ENCODE peak calls at places on chromosomes 13 and 19, in five cellular contexts. G is OCI-LY7, Z is fibroblast of the aortic adventitia, K is WERI-Rb-1, X is bronchial epithelial cell. P is an unnamed sample.
A peak's percentile ranks its signal among the peaks of the same experiment; 100 is the strongest.

GRCh38 chr13:93080587-93080986 is 146.0 kb upstream of the GPC6 start:
- DNase-seq in X (peak; percentile 33), G (no peak), Z (peak; percentile 67), K (no peak), P (no peak)

GRCh38 chr19:44925114-44925891 is 10.9 kb downstream of the APOC1 start:
- DNase-seq in X (no peak), G (no peak), K (no peak), Z (peak; percentile 58), P (no peak)

GRCh38 chr19:45323671-45324081 is 1.0 kb upstream of the CKM start:
- DNase-seq in G (no peak), Z (no peak), X (no peak), K (no peak), P (no peak)

GRCh38 chr19:1914826-1915341 is 9.7 kb downstream of the ADAT3 start:
- DNase-seq in G (no peak), X (no peak), Z (no peak), K (no peak), P (no peak)

GRCh38 chr19:55579766-55580621 is 654 bp downstream of the ZNF579 start:
- DNase-seq in Z (peak; percentile 34), K (peak; percentile 27), X (no peak), G (peak; percentile 46), P (peak; percentile 70)

GRCh38 chr19:16957151-16957662 is 68.4 kb downstream of the F2RL3 start:
- DNase-seq in G (no peak), Z (peak; percentile 52), K (no peak), X (peak; percentile 33), P (no peak)

GRCh38 chr19:6092329-6093286 is 17.7 kb downstream of the RFX2 start:
- DNase-seq in Z (peak; percentile 87), K (peak; percentile 55), X (peak; percentile 98), G (no peak), P (no peak)

GRCh38 chr19:32866061-32866460 is 3.5 kb downstream of the SLC7A9 start:
- DNase-seq in X (no peak), K (no peak), Z (no peak), G (no peak), P (no peak)

GRCh38 chr13:73596382-73596781 is 537.6 kb downstream of the KLF5 start:
- DNase-seq in G (no peak), Z (no peak), K (no peak), X (no peak), P (no peak)

GRCh38 chr19:35975608-35976214 is 19.3 kb upstream of the SDHAF1 start:
- DNase-seq in G (no peak), X (no peak), Z (peak; percentile 27), K (no peak), P (peak; percentile 64)

GRCh38 chr19:33416307-33417215 is 43.1 kb downstream of the CEBPG start:
- DNase-seq in G (peak; percentile 66), K (peak; percentile 86), Z (peak; percentile 58), X (peak; percentile 59), P (peak; percentile 88)

GRCh38 chr13:111187879-111188643 is 73.0 kb downstream of the ARHGEF7 start:
- DNase-seq in K (no peak), G (no peak), Z (peak; percentile 21), X (peak; percentile 74), P (no peak)

GRCh38 chr13:51935326-51936171 is 73.8 kb downstream of the CCDC70 start:
- DNase-seq in K (peak; percentile 43), G (no peak), X (peak; percentile 20), Z (no peak), P (no peak)

GRCh38 chr13:75800545-75800944 is 164.4 kb downstream of the LMO7 start:
- DNase-seq in X (no peak), K (no peak), Z (no peak), G (no peak), P (no peak)

GRCh38 chr19:751501-752341 is 809 bp downstream of the MISP start:
- DNase-seq in G (no peak), Z (peak; percentile 81), K (no peak), X (peak; percentile 86), P (no peak)

GRCh38 chr19:19226663-19227062 is 14.9 kb downstream of the NCAN start:
- DNase-seq in Z (no peak), X (no peak), K (no peak), G (no peak), P (no peak)

GRCh38 chr13:87498681-87499080 is 172.5 kb upstream of the SLITRK5 start:
- DNase-seq in G (peak; percentile 16), Z (no peak), X (peak; percentile 7), K (no peak), P (no peak)

GRCh38 chr13:112769615-112770014 is 79.8 kb downstream of the ATP11A start:
- DNase-seq in Z (no peak), X (no peak), K (no peak), G (no peak), P (no peak)

GRCh38 chr19:50676625-50677197 is 27.5 kb downstream of the C19orf81 start:
- DNase-seq in K (no peak), Z (no peak), G (no peak), X (no peak), P (no peak)

GRCh38 chr13:95641291-95641811 is 3.2 kb downstream of the DZIP1 start:
- DNase-seq in G (no peak), Z (no peak), K (no peak), X (no peak), P (no peak)

GRCh38 chr19:48194041-48194871 is 23.8 kb downstream of the ZSWIM9 start:
- DNase-seq in G (peak; percentile 56), Z (peak; percentile 19), X (no peak), K (peak; percentile 16), P (peak; percentile 56)

GRCh38 chr19:55676889-55677505 is 2.0 kb downstream of the EPN1 start:
- DNase-seq in Z (no peak), G (no peak), K (no peak), X (peak; percentile 65), P (no peak)

GRCh38 chr19:30001794-30002193 is 59.8 kb downstream of the URI1 start:
- DNase-seq in Z (no peak), X (peak; percentile 3), K (no peak), G (peak; percentile 6), P (no peak)

GRCh38 chr13:98565726-98566577 is 11.0 kb downstream of the STK24 start:
- DNase-seq in Z (peak; percentile 43), K (peak; percentile 9), X (no peak), G (peak; percentile 19), P (no peak)

GRCh38 chr13:30255696-30256095 is 51.7 kb downstream of the KATNAL1 start:
- DNase-seq in K (no peak), Z (peak; percentile 34), X (peak; percentile 13), G (no peak), P (no peak)

GRCh38 chr19:12484011-12484370 is 625 bp downstream of the ZNF709 start:
- DNase-seq in X (no peak), G (no peak), K (no peak), Z (peak; percentile 22), P (no peak)

GRCh38 chr13:112510002-112510780 is 77.8 kb downstream of the TUBGCP3 start:
- DNase-seq in Z (peak; percentile 70), G (peak; percentile 24), X (peak; percentile 69), K (peak; percentile 67), P (peak; percentile 45)

GRCh38 chr19:17720487-17720839 is 1.2 kb downstream of the MAP1S start:
- DNase-seq in K (no peak), X (no peak), G (no peak), Z (no peak), P (no peak)

GRCh38 chr19:56639217-56639616 is 3.7 kb upstream of the SMIM17 start:
- DNase-seq in Z (peak; percentile 1), X (no peak), G (peak; percentile 28), K (no peak), P (no peak)

GRCh38 chr19:51807111-51807701 is 12.2 kb downstream of the FPR3 start:
- DNase-seq in Z (no peak), K (no peak), X (peak; percentile 13), G (no peak), P (no peak)

GRCh38 chr13:36875955-36876354 is 44.1 kb downstream of the SMAD9 start:
- DNase-seq in X (no peak), Z (no peak), K (no peak), G (no peak), P (no peak)

GRCh38 chr13:110812869-110813645 is 99.6 kb downstream of the ING1 start:
- DNase-seq in K (no peak), X (no peak), Z (no peak), G (no peak), P (no peak)

GRCh38 chr19:29245221-29245620 is 32.3 kb upstream of the UQCRFS1 start:
- DNase-seq in X (no peak), G (no peak), Z (no peak), K (no peak), P (no peak)

GRCh38 chr13:98420560-98421175 is 156.2 kb downstream of the STK24 start:
- DNase-seq in G (no peak), X (no peak), Z (no peak), K (no peak), P (no peak)

GRCh38 chr19:56840452-56841193 is at the start of the genes PEG3 and ZIM2:
- DNase-seq in Z (no peak), X (no peak), K (peak; percentile 91), G (no peak), P (no peak)

GRCh38 chr13:81480634-81481033 is 1139.7 kb upstream of the SPRY2 start:
- DNase-seq in X (peak; percentile 35), K (no peak), Z (no peak), G (no peak), P (no peak)
- TF ChIP-seq CTCF in X (no peak), K (no peak), Z (no peak), G (no peak), P (no peak)

GRCh38 chr13:113968463-113969310 is 5.2 kb downstream of the C13orf46 start:
- DNase-seq in K (no peak), Z (no peak), G (no peak), X (no peak), P (no peak)
- TF ChIP-seq CTCF in K (peak; percentile 41), Z (no peak), G (no peak), X (no peak), P (no peak)

GRCh38 chr13:34776984-34777913 is 164.8 kb upstream of the NBEA start:
- DNase-seq in Z (no peak), G (no peak), K (no peak), X (no peak), P (no peak)

GRCh38 chr13:34767778-34768177 is 174.3 kb upstream of the NBEA start:
- DNase-seq in Z (no peak), K (no peak), X (no peak), G (no peak), P (no peak)

GRCh38 chr13:34772881-34773280 is 169.2 kb upstream of the NBEA start:
- DNase-seq in Z (no peak), X (no peak), K (no peak), G (no peak), P (no peak)

GRCh38 chr13:34776390-34776981 is 165.6 kb upstream of the NBEA start:
- DNase-seq in Z (no peak), G (no peak), X (peak; percentile 12), K (no peak), P (no peak)

DNA sequence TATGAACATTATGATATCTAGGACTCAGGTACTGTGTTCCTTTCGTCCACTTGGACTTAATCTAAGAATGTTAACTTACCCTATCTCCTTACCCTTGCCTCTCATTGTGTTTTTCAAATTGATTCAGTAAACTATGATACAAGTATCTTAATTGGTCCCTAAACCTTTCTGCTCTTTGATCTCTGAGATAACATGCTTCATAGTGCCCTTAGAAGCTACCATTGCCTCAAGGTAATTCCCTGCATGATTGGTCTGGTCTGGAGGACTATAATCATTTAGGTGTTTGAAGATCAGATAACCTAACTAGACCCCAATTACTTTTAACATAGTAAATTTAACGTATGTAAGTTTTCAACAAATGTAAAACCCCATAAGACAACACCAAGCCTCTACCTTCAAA is 169.9 kb upstream of the NBEA start:
- DNase-seq in Z (no peak), X (no peak), K (no peak), G (no peak), P (no peak)
- TF ChIP-seq CTCF in Z (no peak), X (no peak), K (no peak), G (no peak), P (no peak)

GRCh38 chr13:33874871-33875270 is 56.9 kb downstream of the RFC3 start:
- DNase-seq in G (no peak), X (no peak), Z (no peak), K (no peak), P (no peak)
- TF ChIP-seq CTCF in G (peak; percentile 26), X (no peak), Z (peak; percentile 10), K (no peak), P (no peak)